ENCODE peak calls at places on chromosomes 7 and 10, in five cellular contexts. One of them, this sample, is unnamed. For H4K20me1, the result is how much of the 10 kb centered on the place peaks cover.

GRCh38 chr7:158110034-158110590 is 477.5 kb downstream of the PTPRN2 start:
- DNase-seq in IMR-90: no peak
- DNase-seq in SK-N-SH: no peak
- DNase-seq in HepG2: no peak
- DNase-seq in K562: no peak
- DNase-seq in this sample: no peak

GRCh38 chr7:133961724-133962123 is 165.4 kb upstream of the LRGUK start:
- DNase-seq in IMR-90: no peak
- DNase-seq in SK-N-SH: no peak
- DNase-seq in HepG2: no peak
- DNase-seq in K562: no peak
- DNase-seq in this sample: no peak

GRCh38 chr10:70589762-70590662 is 12.5 kb downstream of the PRF1 start:
- DNase-seq in IMR-90: peak
- DNase-seq in SK-N-SH: no peak
- DNase-seq in HepG2: no peak
- DNase-seq in K562: no peak
- DNase-seq in this sample: no peak

GRCh38 chr7:2686101-2686500 is 1.9 kb upstream of the AMZ1 start:
- DNase-seq in IMR-90: no peak
- DNase-seq in SK-N-SH: no peak
- DNase-seq in HepG2: no peak
- DNase-seq in K562: no peak
- DNase-seq in this sample: no peak

GRCh38 chr7:46486264-46487206 is 565.5 kb upstream of the IGFBP3 start:
- DNase-seq in IMR-90: peak
- DNase-seq in SK-N-SH: no peak
- DNase-seq in HepG2: no peak
- DNase-seq in K562: no peak
- DNase-seq in this sample: no peak

GRCh38 chr7:28623105-28623730 is 210.9 kb downstream of the CREB5 start:
- DNase-seq in IMR-90: peak
- DNase-seq in SK-N-SH: no peak
- DNase-seq in HepG2: no peak
- DNase-seq in K562: no peak
- DNase-seq in this sample: no peak

GRCh38 chr10:98879486-98879885 is 356.2 kb downstream of the HPSE2 start:
- DNase-seq in IMR-90: peak
- DNase-seq in SK-N-SH: no peak
- DNase-seq in HepG2: no peak
- DNase-seq in K562: no peak
- DNase-seq in this sample: no peak

GRCh38 chr7:75727881-75728592 is 10.7 kb downstream of the HIP1 start:
- DNase-seq in IMR-90: peak
- DNase-seq in SK-N-SH: no peak
- DNase-seq in HepG2: peak
- DNase-seq in K562: no peak
- DNase-seq in this sample: no peak

GRCh38 chr10:130807096-130807495 is 504.4 kb downstream of the TCERG1L start:
- DNase-seq in IMR-90: no peak
- DNase-seq in SK-N-SH: no peak
- DNase-seq in HepG2: no peak
- DNase-seq in K562: no peak
- DNase-seq in this sample: no peak

GRCh38 chr10:4034907-4035581 is 250.0 kb upstream of the KLF6 start:
- DNase-seq in IMR-90: peak
- DNase-seq in SK-N-SH: no peak
- DNase-seq in HepG2: no peak
- DNase-seq in K562: no peak
- DNase-seq in this sample: no peak

GRCh38 chr7:41107938-41108448 is 594.9 kb downstream of the INHBA start:
- DNase-seq in IMR-90: peak
- DNase-seq in SK-N-SH: no peak
- DNase-seq in HepG2: peak
- DNase-seq in K562: no peak
- DNase-seq in this sample: peak

GRCh38 chr7:26910221-26910620 is 45.8 kb upstream of the SKAP2 start:
- DNase-seq in IMR-90: peak
- DNase-seq in SK-N-SH: no peak
- DNase-seq in HepG2: peak
- DNase-seq in K562: no peak
- DNase-seq in this sample: no peak

GRCh38 chr7:91636129-91636724 is 244.3 kb downstream of the MTERF1 start:
- DNase-seq in IMR-90: no peak
- DNase-seq in SK-N-SH: no peak
- DNase-seq in HepG2: peak
- DNase-seq in K562: no peak
- DNase-seq in this sample: no peak

GRCh38 chr10:84987039-84987438 is 658.6 kb downstream of the CCSER2 start:
- DNase-seq in IMR-90: no peak
- DNase-seq in SK-N-SH: no peak
- DNase-seq in HepG2: no peak
- DNase-seq in K562: no peak
- DNase-seq in this sample: no peak

GRCh38 chr10:110802551-110803238 is 69.0 kb upstream of the PDCD4 start:
- DNase-seq in IMR-90: peak
- DNase-seq in SK-N-SH: no peak
- DNase-seq in HepG2: peak
- DNase-seq in K562: no peak
- DNase-seq in this sample: peak

GRCh38 chr7:45295222-45295621 is 137.6 kb downstream of the RAMP3 start:
- DNase-seq in IMR-90: no peak
- DNase-seq in SK-N-SH: peak
- DNase-seq in HepG2: no peak
- DNase-seq in K562: no peak
- DNase-seq in this sample: no peak

GRCh38 chr7:56219017-56219416 is 102.8 kb upstream of the NUPR2 start:
- DNase-seq in IMR-90: no peak
- DNase-seq in SK-N-SH: no peak
- DNase-seq in HepG2: no peak
- DNase-seq in K562: no peak
- DNase-seq in this sample: no peak

GRCh38 chr10:52318136-52318810 is 4.2 kb downstream of the DKK1 start:
- DNase-seq in IMR-90: peak
- DNase-seq in SK-N-SH: no peak
- DNase-seq in HepG2: no peak
- DNase-seq in K562: no peak
- DNase-seq in this sample: no peak

GRCh38 chr7:105975770-105976428 is 12.8 kb downstream of the CDHR3 start:
- DNase-seq in IMR-90: peak
- DNase-seq in SK-N-SH: no peak
- DNase-seq in HepG2: no peak
- DNase-seq in K562: no peak
- DNase-seq in this sample: no peak

GRCh38 chr7:95905165-95905564 is 132.8 kb downstream of the DYNC1I1 start:
- DNase-seq in IMR-90: no peak
- DNase-seq in SK-N-SH: no peak
- DNase-seq in HepG2: no peak
- DNase-seq in K562: no peak
- DNase-seq in this sample: no peak

GRCh38 chr7:54831644-54832095 is 72.7 kb upstream of the SEC61G start:
- DNase-seq in IMR-90: no peak
- DNase-seq in SK-N-SH: no peak
- DNase-seq in HepG2: no peak
- DNase-seq in K562: no peak
- DNase-seq in this sample: no peak

GRCh38 chr10:89330537-89330936 is 2.7 kb downstream of the IFIT3 start:
- DNase-seq in IMR-90: no peak
- DNase-seq in SK-N-SH: no peak
- DNase-seq in HepG2: no peak
- DNase-seq in K562: no peak
- DNase-seq in this sample: no peak

GRCh38 chr7:102321351-102322201 is 34.7 kb downstream of the SPDYE6 start:
- DNase-seq in IMR-90: no peak
- DNase-seq in SK-N-SH: peak
- DNase-seq in HepG2: no peak
- DNase-seq in K562: peak
- DNase-seq in this sample: no peak

GRCh38 chr7:143372070-143372469 is 9.1 kb upstream of the ZYX start:
- DNase-seq in IMR-90: no peak
- DNase-seq in SK-N-SH: no peak
- DNase-seq in HepG2: no peak
- DNase-seq in K562: no peak
- DNase-seq in this sample: no peak

DNA sequence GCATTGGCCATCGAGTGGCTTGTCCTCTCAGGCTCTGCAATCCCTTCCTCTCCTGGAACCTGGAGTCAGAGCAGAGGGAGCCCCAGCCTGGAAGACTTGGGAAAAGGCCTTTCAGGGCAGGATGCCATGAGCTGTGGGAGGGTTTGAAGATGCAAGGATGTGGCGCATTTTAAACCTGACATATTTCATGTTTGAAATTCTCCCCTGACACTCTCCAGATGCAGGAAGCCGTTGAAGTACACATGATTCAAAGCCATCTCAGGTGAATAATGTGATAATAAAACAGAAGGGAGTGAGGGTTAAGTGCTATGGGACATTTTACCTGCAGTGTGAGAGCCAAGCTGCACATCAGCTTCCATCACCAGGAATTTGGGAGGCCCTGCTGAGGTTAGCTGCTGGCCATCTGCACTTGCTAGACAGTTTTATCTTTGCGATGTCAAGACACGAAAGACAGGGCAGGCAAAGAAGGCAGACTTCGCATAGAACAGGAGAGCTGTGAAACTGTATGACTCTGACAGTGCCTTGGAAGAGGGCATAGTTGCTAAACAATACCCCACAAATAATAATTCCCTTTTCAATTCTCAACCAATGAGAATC is 159.1 kb upstream of the GDF10 start:
- DNase-seq in IMR-90: no peak
- DNase-seq in SK-N-SH: no peak
- DNase-seq in HepG2: no peak
- DNase-seq in K562: no peak
- DNase-seq in this sample: no peak
- H4K20me1 ChIP-seq in IMR-90: under half
- H4K20me1 ChIP-seq in SK-N-SH: under half
- H4K20me1 ChIP-seq in HepG2: under half
- H4K20me1 ChIP-seq in K562: under half
- H4K20me1 ChIP-seq in this sample: under half

DNA sequence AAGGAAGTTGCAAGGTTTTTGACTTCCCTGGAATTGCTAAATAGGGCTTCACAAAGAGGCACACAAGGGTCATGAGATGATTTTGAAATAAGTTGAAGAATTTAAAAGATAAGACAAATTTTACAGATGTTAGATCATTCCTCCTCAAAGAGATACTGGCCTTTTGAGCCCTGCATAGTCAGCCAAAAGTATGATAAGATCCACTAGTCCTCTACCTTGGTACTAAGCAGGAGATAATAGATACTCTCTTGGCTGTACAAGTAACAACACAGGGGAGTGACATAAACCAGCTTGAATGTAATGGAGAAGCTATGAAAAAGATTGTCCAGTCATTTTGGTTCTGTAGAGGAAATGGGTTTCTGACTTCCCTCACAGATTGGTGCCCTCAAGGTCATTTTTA is 98.5 kb upstream of the GPR141 start:
- DNase-seq in IMR-90: no peak
- DNase-seq in SK-N-SH: no peak
- DNase-seq in HepG2: no peak
- DNase-seq in K562: no peak
- DNase-seq in this sample: no peak
- TF ChIP-seq MXI1 in IMR-90: no peak
- TF ChIP-seq MXI1 in SK-N-SH: no peak
- TF ChIP-seq MXI1 in HepG2: no peak
- TF ChIP-seq MXI1 in K562: no peak
- TF ChIP-seq MXI1 in this sample: no peak

GRCh38 chr7:131638641-131639430 is 82.4 kb upstream of the PODXL start:
- DNase-seq in IMR-90: no peak
- DNase-seq in SK-N-SH: no peak
- DNase-seq in HepG2: no peak
- DNase-seq in K562: no peak
- DNase-seq in this sample: no peak

GRCh38 chr7:131640686-131641085 is 84.3 kb upstream of the PODXL start:
- DNase-seq in IMR-90: no peak
- DNase-seq in SK-N-SH: no peak
- DNase-seq in HepG2: no peak
- DNase-seq in K562: no peak
- DNase-seq in this sample: no peak

GRCh38 chr7:131633342-131633843 is 77.0 kb upstream of the PODXL start:
- DNase-seq in IMR-90: peak
- DNase-seq in SK-N-SH: no peak
- DNase-seq in HepG2: no peak
- DNase-seq in K562: no peak
- DNase-seq in this sample: no peak

GRCh38 chr7:131636092-131636491 is 79.7 kb upstream of the PODXL start:
- DNase-seq in IMR-90: no peak
- DNase-seq in SK-N-SH: no peak
- DNase-seq in HepG2: no peak
- DNase-seq in K562: no peak
- DNase-seq in this sample: no peak

GRCh38 chr7:131637846-131638245 is 81.4 kb upstream of the PODXL start:
- DNase-seq in IMR-90: no peak
- DNase-seq in SK-N-SH: no peak
- DNase-seq in HepG2: no peak
- DNase-seq in K562: no peak
- DNase-seq in this sample: no peak
- H4K20me1 ChIP-seq in IMR-90: under half
- H4K20me1 ChIP-seq in SK-N-SH: under half
- H4K20me1 ChIP-seq in HepG2: under half
- H4K20me1 ChIP-seq in K562: under half
- H4K20me1 ChIP-seq in this sample: under half

GRCh38 chr7:99597762-99598501 is at the start of gene TMEM225B:
- DNase-seq in IMR-90: no peak
- DNase-seq in SK-N-SH: peak
- DNase-seq in HepG2: no peak
- DNase-seq in K562: peak
- DNase-seq in this sample: no peak

GRCh38 chr7:99605527-99605926 is 7.5 kb downstream of the TMEM225B start:
- DNase-seq in IMR-90: no peak
- DNase-seq in SK-N-SH: no peak
- DNase-seq in HepG2: no peak
- DNase-seq in K562: no peak
- DNase-seq in this sample: no peak

GRCh38 chr7:99606531-99606930 is 8.5 kb downstream of the TMEM225B start:
- DNase-seq in IMR-90: no peak
- DNase-seq in SK-N-SH: no peak
- DNase-seq in HepG2: no peak
- DNase-seq in K562: no peak
- DNase-seq in this sample: no peak

GRCh38 chr7:99599836-99600235 is 1.8 kb downstream of the TMEM225B start:
- DNase-seq in IMR-90: no peak
- DNase-seq in SK-N-SH: no peak
- DNase-seq in HepG2: no peak
- DNase-seq in K562: no peak
- DNase-seq in this sample: no peak

DNA sequence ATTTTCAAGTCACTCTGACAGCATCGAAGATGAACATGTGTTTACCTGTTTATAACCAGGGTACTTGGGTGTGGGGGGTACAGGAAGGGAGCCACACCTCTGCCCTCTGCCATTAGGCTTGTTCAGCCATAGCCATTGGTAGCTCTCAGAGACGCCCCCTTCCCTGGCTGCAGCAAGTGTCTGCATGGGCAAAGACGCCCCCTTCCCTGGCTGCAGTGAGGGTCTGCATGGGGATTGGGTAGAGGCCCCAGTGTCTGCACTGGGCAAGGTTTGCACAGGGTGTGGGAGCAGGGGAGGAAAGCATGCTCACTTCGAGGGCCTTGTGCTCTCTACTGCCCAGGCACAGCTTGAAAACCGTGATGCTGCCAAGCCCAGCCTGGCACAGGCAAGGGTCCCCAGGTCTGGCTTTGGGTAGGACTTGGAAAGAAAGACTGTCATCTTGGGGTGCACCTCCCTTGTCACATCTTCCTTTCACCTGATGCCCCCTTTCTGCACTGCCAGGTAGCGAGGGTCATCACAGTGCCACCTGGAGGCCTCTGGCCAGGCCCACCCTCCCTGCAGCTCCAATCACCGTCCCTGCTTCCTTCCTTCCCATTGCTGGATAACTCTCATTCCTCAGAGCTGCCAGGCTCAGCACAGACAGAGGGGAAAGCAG is 3.7 kb downstream of the TMEM225B start:
- DNase-seq in IMR-90: no peak
- DNase-seq in SK-N-SH: no peak
- DNase-seq in HepG2: no peak
- DNase-seq in K562: no peak
- DNase-seq in this sample: no peak
- TF ChIP-seq MXI1 in IMR-90: no peak
- TF ChIP-seq MXI1 in SK-N-SH: no peak
- TF ChIP-seq MXI1 in HepG2: no peak
- TF ChIP-seq MXI1 in K562: no peak
- TF ChIP-seq MXI1 in this sample: no peak